ENCODE peak calls at places on chromosomes 4 and X, in eight cellular contexts. N, D, I, U, E, H, J and K are unnamed samples.

GRCh38 chr4:3442460-3442958 is 741 bp downstream of the HGFAC start:
- DNase-seq in N (no peak), D (no peak), I (no peak), U (no peak), E (no peak), H (no peak), J (no peak), K (no peak)

GRCh38 chrX:115560211-115560977 is 580 bp upstream of the PLS3 start:
- DNase-seq in N (no peak), D (no peak), I (no peak), U (no peak), E (peak; percentile 64), H (no peak), J (peak; percentile 79), K (no peak)

GRCh38 chrX:78314561-78314960 is 12.8 kb downstream of the CYSLTR1 start:
- DNase-seq in N (no peak), D (no peak), I (no peak), U (no peak), E (no peak), H (no peak), J (no peak), K (no peak)

GRCh38 chr4:82891728-82892466 is 944 bp upstream of the SEC31A start:
- DNase-seq in N (no peak), D (no peak), I (no peak), U (no peak), E (peak; percentile 39), H (no peak), J (peak; percentile 19), K (no peak)

GRCh38 chr4:140238353-140239041 is 84.5 kb upstream of the MAML3 start:
- DNase-seq in N (peak; percentile 25), D (no peak), I (no peak), U (peak; percentile 87), E (peak; percentile 77), H (peak; percentile 90), J (peak; percentile 67), K (peak; percentile 65)

GRCh38 chr4:186765138-186765537 is 41.5 kb upstream of the FAT1 start:
- DNase-seq in N (no peak), D (no peak), I (no peak), U (no peak), E (peak; percentile 61), H (peak; percentile 79), J (peak; percentile 13), K (no peak)

GRCh38 chrX:135522132-135522530 is 1.7 kb downstream of the INTS6L start:
- DNase-seq in N (no peak), D (no peak), I (no peak), U (no peak), E (no peak), H (no peak), J (no peak), K (no peak)

GRCh38 chr4:101169044-101170014 is 178.0 kb downstream of the PPP3CA start:
- DNase-seq in N (peak; percentile 48), D (peak; percentile 65), I (peak; percentile 15), U (no peak), E (peak; percentile 78), H (peak; percentile 59), J (peak; percentile 82), K (no peak)

GRCh38 chrX:1466971-1467561 is 14.4 kb upstream of the ASMTL start:
- DNase-seq in N (no peak), D (no peak), I (no peak), U (no peak), E (no peak), H (no peak), J (no peak), K (no peak)